ENCODE peak calls at places on chromosomes 6 and 20, in seven cellular contexts. M is GM13976, U is lower lobe of right lung, T is NB4, N is HFFc6, J is hepatocyte, S is WERI-Rb-1. W is an unnamed sample.

GRCh38 chr6:89527634-89528033 is 94.7 kb downstream of the ANKRD6 start:
- DNase-seq in M (no peak), T (no peak), S (no peak), J (no peak), U (no peak), N (no peak), W (no peak)

GRCh38 chr6:66796987-66797386 is 1090.0 kb upstream of the EYS start:
- DNase-seq in N (no peak), U (no peak), J (no peak), T (no peak), M (no peak), S (no peak), W (no peak)

GRCh38 chr20:24771651-24772061 is 177.4 kb upstream of the CST7 start:
- DNase-seq in N (no peak), J (no peak), T (no peak), U (no peak), M (no peak), S (no peak), W (peak)

GRCh38 chr6:108501559-108501958 is 59.2 kb upstream of the FOXO3 start:
- DNase-seq in S (no peak), U (no peak), M (no peak), J (no peak), T (no peak), N (peak), W (no peak)

GRCh38 chr6:133298801-133299200 is 57.6 kb downstream of the EYA4 start:
- DNase-seq in N (no peak), M (no peak), U (no peak), J (no peak), T (no peak), S (no peak), W (no peak)

GRCh38 chr6:169386431-169387057 is 132.9 kb upstream of the THBS2 start:
- DNase-seq in T (no peak), N (peak), S (no peak), M (no peak), J (no peak), U (no peak), W (peak)

GRCh38 chr6:24683297-24684296 is 16.7 kb downstream of the ACOT13 start:
- DNase-seq in N (no peak), S (no peak), M (no peak), T (no peak), U (no peak), J (no peak), W (no peak)

GRCh38 chr6:79625746-79626145 is 5.4 kb upstream of the SH3BGRL2 start:
- DNase-seq in N (no peak), T (no peak), J (no peak), S (no peak), M (no peak), U (no peak), W (no peak)

GRCh38 chr6:498795-499231 is 107.3 kb downstream of the IRF4 start:
- DNase-seq in T (peak), S (no peak), M (peak), N (no peak), J (peak), U (no peak), W (no peak)

GRCh38 chr6:116126032-116126431 is at the start of gene COL10A1:
- DNase-seq in N (no peak), M (no peak), S (no peak), J (no peak), T (no peak), U (no peak), W (no peak)
- TF ChIP-seq CTCF in N (no peak), M (no peak), S (no peak), J (no peak), T (no peak), U (no peak), W (no peak)

GRCh38 chr6:75290558-75290957 is 6.0 kb upstream of the TMEM30A start:
- DNase-seq in T (no peak), N (no peak), M (no peak), S (no peak), U (no peak), J (no peak), W (no peak)
- TF ChIP-seq CTCF in T (no peak), N (no peak), M (no peak), S (no peak), U (no peak), J (no peak), W (no peak)

GRCh38 chr20:38304845-38305447 is 990 bp downstream of the BPI start:
- DNase-seq in M (peak), J (no peak), U (peak), N (peak), S (peak), T (peak), W (no peak)
- TF ChIP-seq CTCF in M (peak), J (peak), U (peak), N (peak), S (peak), T (peak), W (peak)

GRCh38 chr6:7706269-7706668 is 19.6 kb upstream of the BMP6 start:
- DNase-seq in U (no peak), S (no peak), N (no peak), J (no peak), T (no peak), M (no peak), W (no peak)

GRCh38 chr6:7705483-7705882 is 20.4 kb upstream of the BMP6 start:
- DNase-seq in N (no peak), T (no peak), M (no peak), U (no peak), J (no peak), S (no peak), W (no peak)

GRCh38 chr6:7703148-7703680 is 22.7 kb upstream of the BMP6 start:
- DNase-seq in U (no peak), S (no peak), M (no peak), T (no peak), N (no peak), J (no peak), W (no peak)

DNA sequence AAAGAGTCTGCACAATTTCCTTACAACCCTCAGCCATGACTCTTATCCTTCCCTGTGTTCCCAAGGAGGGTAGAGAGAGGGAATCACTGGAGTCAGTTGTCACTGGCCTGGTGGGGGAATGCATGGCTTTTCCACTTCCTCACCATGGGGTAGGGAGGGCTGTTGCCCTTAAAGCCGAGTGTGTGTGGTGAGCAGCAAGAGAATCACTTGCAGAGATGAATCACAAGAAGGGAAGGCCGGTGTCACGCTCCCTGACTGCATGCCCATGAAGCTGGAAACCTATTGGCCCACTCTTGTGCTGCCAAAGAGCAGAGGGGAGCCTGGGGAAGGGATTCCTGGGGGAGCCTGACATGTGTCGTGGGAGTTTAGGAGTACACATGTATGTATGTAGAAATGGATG is 18.1 kb upstream of the BMP6 start:
- DNase-seq in U (no peak), J (no peak), N (peak), S (no peak), M (no peak), T (no peak), W (no peak)
- TF ChIP-seq CTCF in U (no peak), J (no peak), N (no peak), S (no peak), M (no peak), T (no peak), W (no peak)

GRCh38 chr6:99225172-99225571 is 124.3 kb downstream of the FAXC start:
- DNase-seq in J (no peak), U (no peak), S (no peak), M (no peak), T (no peak), N (no peak), W (no peak)

GRCh38 chr6:99216959-99217358 is 132.5 kb downstream of the FAXC start:
- DNase-seq in M (no peak), S (no peak), T (no peak), U (no peak), N (no peak), J (no peak), W (no peak)

DNA sequence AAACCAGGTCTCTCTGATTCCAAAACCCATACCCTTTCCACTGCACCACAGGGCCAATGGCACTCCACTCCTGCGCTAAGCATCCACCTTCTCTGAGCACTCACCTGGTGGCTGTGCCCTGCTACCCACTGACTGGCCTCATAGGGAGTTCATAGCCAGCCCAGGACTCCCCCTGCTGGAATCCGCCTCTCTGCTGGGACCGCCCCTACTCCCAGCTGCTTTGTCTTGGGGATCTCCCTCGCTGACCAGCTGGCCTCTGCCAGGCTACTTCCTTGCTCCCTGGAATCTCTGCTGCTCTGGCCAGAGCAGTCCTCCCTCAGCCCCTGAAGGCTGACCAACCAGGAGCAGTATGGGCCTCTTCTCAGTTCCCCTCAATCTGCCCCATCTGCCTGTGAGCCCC is 129.7 kb downstream of the FAXC start:
- DNase-seq in S (peak), U (no peak), M (peak), J (peak), T (no peak), N (no peak), W (no peak)
- TF ChIP-seq CTCF in S (peak), U (no peak), M (no peak), J (no peak), T (peak), N (no peak), W (no peak)

DNA sequence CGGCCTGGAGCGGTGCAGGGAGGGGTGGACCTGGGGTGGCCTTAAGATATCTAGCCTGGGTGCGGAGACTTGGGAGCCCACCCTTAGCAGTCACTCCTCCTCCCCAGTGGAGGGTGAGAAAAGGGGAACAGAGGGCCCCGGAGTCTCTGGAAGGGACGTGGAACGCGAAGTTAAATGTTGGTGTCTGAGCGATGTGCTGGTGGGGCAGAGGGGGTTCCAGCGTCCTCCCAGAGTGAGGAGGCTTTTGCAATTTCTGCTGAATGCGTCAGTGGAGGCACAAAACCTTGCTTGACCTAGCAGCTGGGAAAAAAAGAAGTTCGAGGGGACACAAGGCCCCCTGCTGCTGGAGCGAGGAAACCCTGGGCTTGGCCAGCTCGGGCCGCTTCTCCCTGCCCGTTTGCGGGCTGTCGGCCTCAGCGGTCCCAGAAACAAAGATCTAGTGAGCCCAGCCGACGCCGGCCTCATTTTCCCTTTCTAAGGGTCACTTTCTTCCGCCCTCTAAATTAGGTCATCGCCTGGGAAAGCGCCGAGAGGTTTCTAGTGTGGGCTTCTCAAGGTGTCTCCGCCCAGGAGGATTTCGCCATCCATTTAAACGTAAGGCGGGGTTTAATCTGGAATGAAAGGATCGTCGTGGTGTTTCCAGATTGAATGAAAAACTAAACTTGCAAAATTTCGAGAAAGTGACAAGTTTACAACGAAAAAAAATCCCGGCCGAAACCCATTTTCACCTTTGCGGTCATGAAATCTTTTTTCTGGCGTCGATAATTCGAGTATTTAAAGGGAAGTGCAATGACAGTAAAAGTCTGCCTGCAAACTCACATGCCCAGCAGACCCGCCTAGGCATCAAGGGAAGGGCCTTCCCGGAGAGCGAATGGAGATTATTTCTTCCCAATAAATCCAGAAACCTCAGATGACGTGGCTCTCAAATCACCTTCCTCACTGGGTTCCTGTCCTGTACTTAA is 4.5 kb downstream of the OLIG3 start:
- DNase-seq in M (peak), J (no peak), U (peak), S (no peak), N (no peak), T (no peak), W (no peak)
- TF ChIP-seq CTCF in M (no peak), J (no peak), U (no peak), S (peak), N (no peak), T (no peak), W (no peak)

GRCh38 chr6:56787209-56787608 is 144.5 kb upstream of the DST start:
- DNase-seq in M (no peak), J (no peak), T (no peak), N (no peak), S (no peak), U (no peak), W (no peak)
- TF ChIP-seq CTCF in M (no peak), J (no peak), T (no peak), N (no peak), S (no peak), U (no peak), W (no peak)

DNA sequence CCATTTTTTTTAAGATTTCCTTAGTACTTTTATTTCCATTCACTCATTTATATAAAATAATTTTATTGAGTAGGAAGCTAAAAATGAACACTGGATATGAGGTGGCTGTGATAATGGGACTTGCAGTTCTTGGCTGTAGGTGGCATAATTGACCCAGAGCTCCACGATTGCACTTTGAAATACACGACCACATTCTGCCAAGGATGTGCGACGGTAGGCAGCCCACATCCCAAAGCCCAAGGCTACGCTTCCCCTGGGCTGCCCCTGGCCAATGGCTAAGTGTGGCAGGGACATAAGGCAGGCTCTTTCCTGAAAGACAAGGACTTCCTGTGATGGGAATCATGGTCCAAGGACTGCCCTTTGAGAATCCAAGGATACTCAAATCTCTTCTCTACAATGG is 43.7 kb upstream of the ADTRP start:
- DNase-seq in J (no peak), N (no peak), T (no peak), U (no peak), S (no peak), M (no peak), W (no peak)
- TF ChIP-seq CTCF in J (no peak), N (no peak), T (no peak), U (peak), S (no peak), M (no peak), W (no peak)

GRCh38 chr6:52590634-52590985 is 13.8 kb upstream of the TRAM2 start:
- DNase-seq in M (no peak), S (no peak), N (peak), U (no peak), J (no peak), T (no peak), W (no peak)
- TF ChIP-seq CTCF in M (no peak), S (no peak), N (no peak), U (no peak), J (no peak), T (no peak), W (no peak)

W was measured in osteocyte.